ENCODE peak calls at places on chromosome 2, in four cellular contexts. T is CD4-positive, alpha-beta T cell; G is brain microvascular endothelial cell; R is uterus. K is an unnamed sample.

GRCh38 chr2:215998636-215999035 is 14.7 kb downstream of the MREG start:
- DNase-seq in T (no peak), G (no peak), R (no peak), K (no peak)

GRCh38 chr2:112229365-112229764 is 25.5 kb downstream of the ZC3H8 start:
- DNase-seq in T (no peak), G (no peak), R (no peak), K (no peak)

GRCh38 chr2:180122874-180123273 is 115.8 kb upstream of the CWC22 start:
- DNase-seq in T (no peak), G (peak; percentile 77), R (no peak), K (no peak)

GRCh38 chr2:85390941-85391669 is 19.1 kb downstream of the CAPG start:
- DNase-seq in T (peak; percentile 70), G (no peak), R (peak; percentile 71), K (peak; percentile 68)

GRCh38 chr2:151781642-151782041 is 46.6 kb downstream of the ARL5A start:
- DNase-seq in T (no peak), G (no peak), R (no peak), K (no peak)

GRCh38 chr2:139055165-139055564 is 275.0 kb upstream of the NXPH2 start:
- DNase-seq in T (no peak), G (no peak), R (no peak), K (no peak)

GRCh38 chr2:152826880-152827279 is 108.5 kb downstream of the ARL6IP6 start:
- DNase-seq in T (no peak), G (no peak), R (no peak), K (no peak)

GRCh38 chr2:37389984-37390765 is 45.7 kb downstream of the QPCT start:
- DNase-seq in T (peak; percentile 24), G (peak; percentile 74), R (peak; percentile 33), K (peak; percentile 32)

GRCh38 chr2:25160376-25160775 is 8.0 kb downstream of the POMC start:
- DNase-seq in T (no peak), G (no peak), R (no peak), K (no peak)

GRCh38 chr2:100640329-100641114 is 77.7 kb downstream of the PDCL3 start:
- DNase-seq in T (no peak), G (no peak), R (no peak), K (no peak)

GRCh38 chr2:216287251-216287650 is 85.0 kb downstream of the MARCHF4 start:
- DNase-seq in T (no peak), G (peak; percentile 39), R (no peak), K (no peak)

GRCh38 chr2:60633615-60634014 is 80.2 kb upstream of the BCL11A start:
- DNase-seq in T (no peak), G (no peak), R (no peak), K (no peak)

GRCh38 chr2:85278361-85278760 is 49.4 kb downstream of the TGOLN2 start:
- DNase-seq in T (no peak), G (peak; percentile 29), R (no peak), K (no peak)

GRCh38 chr2:84702941-84703340 is 177.9 kb downstream of the TRABD2A start:
- DNase-seq in T (no peak), G (no peak), R (no peak), K (no peak)

GRCh38 chr2:85911836-85912692 is 23.3 kb upstream of the ST3GAL5 start:
- DNase-seq in T (no peak), G (peak; percentile 61), R (no peak), K (no peak)

GRCh38 chr2:16315458-16315835 is 350.2 kb downstream of the CYRIA start:
- DNase-seq in T (no peak), G (no peak), R (no peak), K (no peak)

GRCh38 chr2:46179037-46179621 is 118.1 kb upstream of the EPAS1 start:
- DNase-seq in T (peak; percentile 56), G (peak; percentile 98), R (peak; percentile 72), K (peak; percentile 22)

GRCh38 chr2:98480598-98480997 is 35.9 kb downstream of the INPP4A start:
- DNase-seq in T (no peak), G (no peak), R (no peak), K (no peak)

GRCh38 chr2:139059617-139060016 is 279.4 kb upstream of the NXPH2 start:
- DNase-seq in T (no peak), G (no peak), R (no peak), K (no peak)

GRCh38 chr2:23606968-23607367 is 222.0 kb downstream of the KLHL29 start:
- DNase-seq in T (no peak), G (peak; percentile 66), R (no peak), K (no peak)

GRCh38 chr2:226796840-226797288 is 2.8 kb downstream of the IRS1 start:
- DNase-seq in T (no peak), G (no peak), R (peak; percentile 68), K (no peak)

GRCh38 chr2:179939282-179939681 is 67.8 kb downstream of the CWC22 start:
- DNase-seq in T (no peak), G (no peak), R (no peak), K (no peak)

GRCh38 chr2:37894601-37895000 is 30.5 kb upstream of the RMDN2 start:
- DNase-seq in T (no peak), G (no peak), R (no peak), K (no peak)

GRCh38 chr2:155703917-155704316 is 628.6 kb downstream of the NR4A2 start:
- DNase-seq in T (no peak), G (no peak), R (no peak), K (no peak)

GRCh38 chr2:6906165-6906751 is 11.0 kb upstream of the RNF144A start:
- DNase-seq in T (no peak), G (no peak), R (no peak), K (no peak)

GRCh38 chr2:230472619-230473018 is 56.6 kb downstream of the SP100 start:
- DNase-seq in T (peak; percentile 4), G (peak; percentile 53), R (no peak), K (no peak)

GRCh38 chr2:228728961-228729360 is 542.1 kb downstream of the PID1 start:
- DNase-seq in T (no peak), G (no peak), R (no peak), K (no peak)

GRCh38 chr2:173986805-173987204 is 21.6 kb upstream of the SP3 start:
- DNase-seq in T (no peak), G (no peak), R (peak; percentile 41), K (no peak)

GRCh38 chr2:223721746-223722145 is 115.6 kb downstream of the AP1S3 start:
- DNase-seq in T (no peak), G (no peak), R (no peak), K (no peak)

DNA sequence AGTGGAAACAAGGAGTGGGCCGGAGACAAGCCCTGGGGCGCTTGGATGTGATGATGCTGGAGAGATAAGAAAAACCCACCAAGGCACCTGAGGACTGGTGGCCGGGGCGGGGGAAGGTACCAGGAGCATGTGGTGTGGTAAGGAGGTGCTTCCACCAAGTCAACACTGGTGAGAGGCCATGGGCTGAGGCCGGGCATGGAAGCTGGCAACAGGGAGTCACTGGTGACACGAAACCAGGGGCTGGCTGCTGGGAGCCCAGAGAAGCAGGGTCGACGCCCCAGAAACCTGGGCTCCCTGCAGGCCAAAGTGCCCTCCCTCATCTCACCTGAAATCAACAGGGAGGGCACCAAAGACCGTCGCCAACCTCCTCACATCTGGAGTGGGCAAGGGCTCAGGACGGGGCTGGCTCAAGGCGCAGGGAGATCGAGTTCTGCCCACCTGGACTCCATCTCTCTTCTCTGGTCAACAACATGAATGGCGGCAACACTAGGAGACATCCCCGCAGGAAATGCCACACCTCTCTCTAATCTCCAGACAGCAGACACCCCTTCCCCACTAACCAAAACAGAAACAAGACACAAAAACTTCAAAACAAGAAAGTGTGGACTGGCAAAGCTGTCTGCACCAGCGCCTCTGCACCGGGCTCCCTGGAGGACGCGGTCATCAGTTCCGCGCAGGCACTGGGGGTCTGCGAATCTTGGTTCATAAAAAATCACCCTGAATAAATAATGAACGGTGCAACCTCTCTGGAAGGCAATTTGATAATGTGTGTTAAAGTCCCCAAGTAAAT is 185.5 kb downstream of the HDAC4 start:
- DNase-seq in T (no peak), G (no peak), R (no peak), K (no peak)
- H3K27ac ChIP-seq in T (no peak overlapping the region), G (no peak overlapping the region), R (no peak overlapping the region), K (no peak overlapping the region)

GRCh38 chr2:39437522-39438296 is 624 bp upstream of the MAP4K3 start:
- DNase-seq in T (peak; percentile 28), G (no peak), R (peak; percentile 41), K (peak; percentile 69)
- H3K27ac ChIP-seq in T (no peak overlapping the region), G (peak overlapping the region; percentile 95), R (peak overlapping the region; percentile 99), K (peak overlapping the region; percentile 44)

GRCh38 chr2:157326683-157327082 is 1.1 kb upstream of the ERMN start:
- DNase-seq in T (no peak), G (no peak), R (no peak), K (no peak)
- H3K27ac ChIP-seq in T (no peak overlapping the region), G (no peak overlapping the region), R (no peak overlapping the region), K (no peak overlapping the region)

DNA sequence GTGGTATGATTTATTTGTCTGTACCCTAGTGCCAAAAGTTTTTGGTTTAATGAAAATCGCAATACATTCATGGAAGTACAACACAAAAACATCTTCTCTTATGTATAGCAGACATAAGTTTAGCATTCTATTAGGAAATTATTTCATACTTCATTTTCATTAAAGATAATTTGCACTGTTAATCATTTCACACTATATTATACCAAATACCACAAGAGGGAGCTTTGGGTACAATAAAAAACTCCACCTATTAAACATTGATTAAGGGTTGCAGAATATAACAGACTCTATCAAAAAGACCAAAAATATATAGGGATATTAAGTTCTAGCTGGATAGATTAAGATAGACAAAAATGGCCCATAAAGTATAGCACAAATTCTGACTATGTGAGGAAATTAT is 79.0 kb downstream of the SLC66A3 start:
- DNase-seq in T (no peak), G (no peak), R (no peak), K (peak; percentile 11)
- H3K27ac ChIP-seq in T (no peak overlapping the region), G (no peak overlapping the region), R (no peak overlapping the region), K (no peak overlapping the region)

GRCh38 chr2:134395779-134396178 is 141.9 kb downstream of the MGAT5 start:
- DNase-seq in T (no peak), G (no peak), R (no peak), K (no peak)
- H3K27ac ChIP-seq in T (no peak overlapping the region), G (no peak overlapping the region), R (no peak overlapping the region), K (no peak overlapping the region)

K was measured in CD4-positive, CD25-positive, alpha-beta regulatory T cell.